ENCODE peak calls at places on chromosomes 7 and 10, in nine cellular contexts. One of them, this sample, is unnamed.

GRCh38 chr7:130912086-130912909 is 178.3 kb upstream of the KLF14 start:
- DNase-seq in GM12865: no peak
- DNase-seq in ovary: peak
- DNase-seq in body of pancreas: no peak
- DNase-seq in PC-9: peak
- DNase-seq in left ventricle myocardium inferior: no peak
- DNase-seq in kidney epithelial cell: no peak
- DNase-seq in cardiac fibroblast: peak
- DNase-seq in CD8-positive, alpha-beta T cell: no peak
- DNase-seq in this sample: peak

GRCh38 chr7:116876664-116877442 is 14.5 kb downstream of the CAPZA2 start:
- DNase-seq in GM12865: no peak
- DNase-seq in CD8-positive, alpha-beta T cell: no peak
- DNase-seq in PC-9: no peak
- DNase-seq in body of pancreas: peak
- DNase-seq in ovary: peak
- DNase-seq in left ventricle myocardium inferior: peak
- DNase-seq in cardiac fibroblast: peak
- DNase-seq in kidney epithelial cell: no peak
- DNase-seq in this sample: peak

GRCh38 chr7:126783613-126784012 is 469.1 kb downstream of the GRM8 start:
- DNase-seq in ovary: no peak
- DNase-seq in PC-9: no peak
- DNase-seq in kidney epithelial cell: no peak
- DNase-seq in body of pancreas: no peak
- DNase-seq in CD8-positive, alpha-beta T cell: no peak
- DNase-seq in cardiac fibroblast: no peak
- DNase-seq in GM12865: no peak
- DNase-seq in left ventricle myocardium inferior: no peak
- DNase-seq in this sample: no peak

GRCh38 chr10:69856601-69857166 is 55.0 kb downstream of the COL13A1 start:
- DNase-seq in CD8-positive, alpha-beta T cell: no peak
- DNase-seq in ovary: no peak
- DNase-seq in PC-9: no peak
- DNase-seq in left ventricle myocardium inferior: no peak
- DNase-seq in body of pancreas: no peak
- DNase-seq in cardiac fibroblast: no peak
- DNase-seq in GM12865: no peak
- DNase-seq in kidney epithelial cell: no peak
- DNase-seq in this sample: no peak

GRCh38 chr10:26543567-26544306 is 105.6 kb downstream of the APBB1IP start:
- DNase-seq in CD8-positive, alpha-beta T cell: no peak
- DNase-seq in kidney epithelial cell: no peak
- DNase-seq in PC-9: no peak
- DNase-seq in GM12865: peak
- DNase-seq in cardiac fibroblast: no peak
- DNase-seq in ovary: no peak
- DNase-seq in body of pancreas: no peak
- DNase-seq in left ventricle myocardium inferior: no peak
- DNase-seq in this sample: no peak

GRCh38 chr7:28077616-28078015 is 103.0 kb downstream of the JAZF1 start:
- DNase-seq in left ventricle myocardium inferior: no peak
- DNase-seq in cardiac fibroblast: no peak
- DNase-seq in body of pancreas: no peak
- DNase-seq in PC-9: no peak
- DNase-seq in kidney epithelial cell: no peak
- DNase-seq in CD8-positive, alpha-beta T cell: no peak
- DNase-seq in GM12865: no peak
- DNase-seq in ovary: no peak
- DNase-seq in this sample: no peak

GRCh38 chr10:133154996-133155778 is 4.8 kb upstream of the KNDC1 start:
- DNase-seq in left ventricle myocardium inferior: no peak
- DNase-seq in PC-9: no peak
- DNase-seq in GM12865: no peak
- DNase-seq in kidney epithelial cell: no peak
- DNase-seq in cardiac fibroblast: no peak
- DNase-seq in body of pancreas: no peak
- DNase-seq in ovary: no peak
- DNase-seq in CD8-positive, alpha-beta T cell: no peak
- DNase-seq in this sample: no peak

GRCh38 chr10:34024708-34025425 is 690.4 kb upstream of the NRP1 start:
- DNase-seq in left ventricle myocardium inferior: no peak
- DNase-seq in CD8-positive, alpha-beta T cell: no peak
- DNase-seq in GM12865: no peak
- DNase-seq in body of pancreas: no peak
- DNase-seq in ovary: no peak
- DNase-seq in cardiac fibroblast: peak
- DNase-seq in kidney epithelial cell: no peak
- DNase-seq in PC-9: no peak
- DNase-seq in this sample: no peak

GRCh38 chr10:86138551-86139065 is 228.0 kb downstream of the GRID1 start:
- DNase-seq in PC-9: no peak
- DNase-seq in cardiac fibroblast: no peak
- DNase-seq in CD8-positive, alpha-beta T cell: no peak
- DNase-seq in left ventricle myocardium inferior: no peak
- DNase-seq in GM12865: no peak
- DNase-seq in kidney epithelial cell: no peak
- DNase-seq in ovary: no peak
- DNase-seq in body of pancreas: no peak
- DNase-seq in this sample: no peak

GRCh38 chr10:124245806-124246440 is 152.5 kb upstream of the CHST15 start:
- DNase-seq in cardiac fibroblast: no peak
- DNase-seq in GM12865: no peak
- DNase-seq in CD8-positive, alpha-beta T cell: no peak
- DNase-seq in kidney epithelial cell: no peak
- DNase-seq in PC-9: no peak
- DNase-seq in ovary: no peak
- DNase-seq in left ventricle myocardium inferior: no peak
- DNase-seq in body of pancreas: no peak
- DNase-seq in this sample: no peak

GRCh38 chr10:113259841-113260240 is 293.0 kb upstream of the HABP2 start:
- DNase-seq in left ventricle myocardium inferior: no peak
- DNase-seq in kidney epithelial cell: no peak
- DNase-seq in body of pancreas: no peak
- DNase-seq in PC-9: no peak
- DNase-seq in ovary: no peak
- DNase-seq in cardiac fibroblast: no peak
- DNase-seq in CD8-positive, alpha-beta T cell: no peak
- DNase-seq in GM12865: no peak
- DNase-seq in this sample: no peak

GRCh38 chr10:11450427-11450826 is 161.0 kb downstream of the USP6NL start:
- DNase-seq in GM12865: peak
- DNase-seq in left ventricle myocardium inferior: no peak
- DNase-seq in ovary: no peak
- DNase-seq in CD8-positive, alpha-beta T cell: no peak
- DNase-seq in kidney epithelial cell: no peak
- DNase-seq in cardiac fibroblast: no peak
- DNase-seq in body of pancreas: no peak
- DNase-seq in PC-9: no peak
- DNase-seq in this sample: no peak

GRCh38 chr10:50501899-50502556 is 121.7 kb downstream of the SGMS1 start:
- DNase-seq in left ventricle myocardium inferior: no peak
- DNase-seq in cardiac fibroblast: no peak
- DNase-seq in ovary: no peak
- DNase-seq in GM12865: peak
- DNase-seq in body of pancreas: no peak
- DNase-seq in CD8-positive, alpha-beta T cell: no peak
- DNase-seq in PC-9: peak
- DNase-seq in kidney epithelial cell: no peak
- DNase-seq in this sample: peak

GRCh38 chr7:142964502-142965246 is 2.5 kb upstream of the KEL start:
- DNase-seq in ovary: no peak
- DNase-seq in left ventricle myocardium inferior: no peak
- DNase-seq in cardiac fibroblast: no peak
- DNase-seq in PC-9: no peak
- DNase-seq in CD8-positive, alpha-beta T cell: no peak
- DNase-seq in GM12865: no peak
- DNase-seq in kidney epithelial cell: no peak
- DNase-seq in body of pancreas: no peak
- DNase-seq in this sample: no peak

GRCh38 chr10:33334839-33335549 is 527 bp upstream of the NRP1 start:
- DNase-seq in body of pancreas: peak
- DNase-seq in left ventricle myocardium inferior: peak
- DNase-seq in CD8-positive, alpha-beta T cell: no peak
- DNase-seq in ovary: peak
- DNase-seq in cardiac fibroblast: peak
- DNase-seq in GM12865: peak
- DNase-seq in kidney epithelial cell: no peak
- DNase-seq in PC-9: peak
- DNase-seq in this sample: peak

GRCh38 chr10:45470098-45471012 is 96.3 kb downstream of the ALOX5 start:
- DNase-seq in left ventricle myocardium inferior: no peak
- DNase-seq in body of pancreas: no peak
- DNase-seq in PC-9: peak
- DNase-seq in cardiac fibroblast: peak
- DNase-seq in CD8-positive, alpha-beta T cell: peak
- DNase-seq in ovary: no peak
- DNase-seq in kidney epithelial cell: no peak
- DNase-seq in GM12865: peak
- DNase-seq in this sample: peak

GRCh38 chr10:24897326-24897926 is 55.0 kb downstream of the PRTFDC1 start:
- DNase-seq in ovary: no peak
- DNase-seq in cardiac fibroblast: peak
- DNase-seq in body of pancreas: no peak
- DNase-seq in GM12865: no peak
- DNase-seq in PC-9: peak
- DNase-seq in CD8-positive, alpha-beta T cell: no peak
- DNase-seq in left ventricle myocardium inferior: no peak
- DNase-seq in kidney epithelial cell: no peak
- DNase-seq in this sample: peak

GRCh38 chr7:55019691-55020480 is 1.1 kb downstream of the EGFR start:
- DNase-seq in PC-9: no peak
- DNase-seq in body of pancreas: peak
- DNase-seq in ovary: peak
- DNase-seq in GM12865: no peak
- DNase-seq in kidney epithelial cell: no peak
- DNase-seq in cardiac fibroblast: no peak
- DNase-seq in CD8-positive, alpha-beta T cell: no peak
- DNase-seq in left ventricle myocardium inferior: peak
- DNase-seq in this sample: peak

GRCh38 chr7:103637080-103637479 is 191.1 kb upstream of the SLC26A5 start:
- DNase-seq in GM12865: no peak
- DNase-seq in cardiac fibroblast: peak
- DNase-seq in PC-9: peak
- DNase-seq in kidney epithelial cell: no peak
- DNase-seq in left ventricle myocardium inferior: no peak
- DNase-seq in body of pancreas: no peak
- DNase-seq in ovary: no peak
- DNase-seq in CD8-positive, alpha-beta T cell: no peak
- DNase-seq in this sample: peak

GRCh38 chr7:97003262-97004236 is 1.8 kb upstream of the DLX6 start:
- DNase-seq in cardiac fibroblast: no peak
- DNase-seq in PC-9: no peak
- DNase-seq in body of pancreas: no peak
- DNase-seq in ovary: no peak
- DNase-seq in CD8-positive, alpha-beta T cell: no peak
- DNase-seq in GM12865: no peak
- DNase-seq in left ventricle myocardium inferior: no peak
- DNase-seq in kidney epithelial cell: no peak
- DNase-seq in this sample: no peak

GRCh38 chr7:22406715-22407114 is 49.8 kb upstream of the RAPGEF5 start:
- DNase-seq in body of pancreas: no peak
- DNase-seq in cardiac fibroblast: no peak
- DNase-seq in left ventricle myocardium inferior: no peak
- DNase-seq in GM12865: no peak
- DNase-seq in kidney epithelial cell: no peak
- DNase-seq in ovary: no peak
- DNase-seq in CD8-positive, alpha-beta T cell: no peak
- DNase-seq in PC-9: no peak
- DNase-seq in this sample: no peak

DNA sequence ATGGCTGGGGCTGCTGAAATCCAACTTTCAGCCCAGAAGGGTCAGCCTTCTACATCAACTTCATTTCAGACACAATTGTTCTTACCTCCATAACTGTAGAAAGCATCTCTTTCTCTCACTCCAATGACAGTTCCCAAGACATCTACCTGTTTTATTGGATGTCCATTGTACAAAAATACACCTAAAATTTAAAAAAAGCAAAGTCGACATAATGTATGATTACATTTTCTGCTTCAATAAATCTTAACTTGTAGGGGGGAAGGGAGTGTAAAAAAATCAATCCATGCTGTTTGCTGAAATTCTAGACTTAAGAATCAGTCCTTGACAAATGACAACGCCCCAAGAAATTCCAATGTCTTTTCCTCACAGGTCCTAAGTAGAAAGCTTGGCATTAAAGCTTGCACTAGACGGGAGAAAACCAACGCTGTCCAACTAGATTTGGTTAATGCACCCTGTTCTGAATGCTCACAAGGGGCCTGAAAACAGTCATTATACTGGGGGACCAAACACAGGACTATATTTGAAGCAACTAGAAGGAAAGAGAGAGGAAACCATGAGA is 7.5 kb downstream of the STN1 start:
- DNase-seq in ovary: no peak
- DNase-seq in CD8-positive, alpha-beta T cell: no peak
- DNase-seq in left ventricle myocardium inferior: no peak
- DNase-seq in cardiac fibroblast: no peak
- DNase-seq in PC-9: no peak
- DNase-seq in kidney epithelial cell: no peak
- DNase-seq in GM12865: no peak
- DNase-seq in body of pancreas: no peak
- DNase-seq in this sample: no peak
- H3K4me3 ChIP-seq in ovary: no peak
- H3K4me3 ChIP-seq in CD8-positive, alpha-beta T cell: peak
- H3K4me3 ChIP-seq in left ventricle myocardium inferior: no peak
- H3K4me3 ChIP-seq in cardiac fibroblast: no peak
- H3K4me3 ChIP-seq in PC-9: no peak
- H3K4me3 ChIP-seq in kidney epithelial cell: no peak
- H3K4me3 ChIP-seq in GM12865: no peak
- H3K4me3 ChIP-seq in body of pancreas: no peak
- H3K4me3 ChIP-seq in this sample: no peak

GRCh38 chr10:61744469-61744868 is 81.7 kb downstream of the CABCOCO1 start:
- DNase-seq in CD8-positive, alpha-beta T cell: no peak
- DNase-seq in body of pancreas: no peak
- DNase-seq in GM12865: peak
- DNase-seq in kidney epithelial cell: no peak
- DNase-seq in cardiac fibroblast: no peak
- DNase-seq in PC-9: no peak
- DNase-seq in ovary: no peak
- DNase-seq in left ventricle myocardium inferior: no peak
- DNase-seq in this sample: no peak
- TF ChIP-seq CTCF in CD8-positive, alpha-beta T cell: no peak
- TF ChIP-seq CTCF in body of pancreas: no peak
- TF ChIP-seq CTCF in GM12865: peak
- TF ChIP-seq CTCF in kidney epithelial cell: peak
- TF ChIP-seq CTCF in cardiac fibroblast: peak
- TF ChIP-seq CTCF in PC-9: peak
- TF ChIP-seq CTCF in ovary: no peak
- TF ChIP-seq CTCF in left ventricle myocardium inferior: no peak
- TF ChIP-seq CTCF in this sample: no peak

GRCh38 chr10:129971381-129972144 is 7.5 kb upstream of the EBF3 start:
- DNase-seq in kidney epithelial cell: no peak
- DNase-seq in body of pancreas: peak
- DNase-seq in cardiac fibroblast: peak
- DNase-seq in ovary: no peak
- DNase-seq in GM12865: peak
- DNase-seq in PC-9: no peak
- DNase-seq in CD8-positive, alpha-beta T cell: no peak
- DNase-seq in left ventricle myocardium inferior: peak
- DNase-seq in this sample: peak
- H3K4me3 ChIP-seq in kidney epithelial cell: no peak
- H3K4me3 ChIP-seq in body of pancreas: no peak
- H3K4me3 ChIP-seq in cardiac fibroblast: peak
- H3K4me3 ChIP-seq in ovary: no peak
- H3K4me3 ChIP-seq in GM12865: no peak
- H3K4me3 ChIP-seq in PC-9: no peak
- H3K4me3 ChIP-seq in CD8-positive, alpha-beta T cell: no peak
- H3K4me3 ChIP-seq in left ventricle myocardium inferior: peak
- H3K4me3 ChIP-seq in this sample: no peak

GRCh38 chr10:99484626-99485581 is 47.8 kb upstream of the NKX2-3 start:
- DNase-seq in cardiac fibroblast: no peak
- DNase-seq in ovary: no peak
- DNase-seq in body of pancreas: no peak
- DNase-seq in PC-9: no peak
- DNase-seq in GM12865: no peak
- DNase-seq in left ventricle myocardium inferior: no peak
- DNase-seq in CD8-positive, alpha-beta T cell: no peak
- DNase-seq in kidney epithelial cell: no peak
- DNase-seq in this sample: no peak
- TF ChIP-seq CTCF in cardiac fibroblast: no peak
- TF ChIP-seq CTCF in ovary: no peak
- TF ChIP-seq CTCF in body of pancreas: peak
- TF ChIP-seq CTCF in PC-9: peak
- TF ChIP-seq CTCF in GM12865: no peak
- TF ChIP-seq CTCF in left ventricle myocardium inferior: no peak
- TF ChIP-seq CTCF in CD8-positive, alpha-beta T cell: no peak
- TF ChIP-seq CTCF in kidney epithelial cell: peak
- TF ChIP-seq CTCF in this sample: no peak

This sample was measured in fibroblast of villous mesenchyme.